ENCODE peak calls at places on chromosome 11, in seven cellular contexts. One of them, this sample, is unnamed.

GRCh38 chr11:105100976-105101630 is 38.5 kb downstream of the CARD18 start:
- DNase-seq in HuH-7: no peak
- DNase-seq in epithelial cell of proximal tubule: no peak
- DNase-seq in RCC 7860: no peak
- DNase-seq in DMS 273 treated with DMSO at 0.1 percent for 48 hours: no peak
- DNase-seq in EH: no peak
- DNase-seq in CD4-positive, alpha-beta T cell: no peak
- DNase-seq in this sample: no peak

GRCh38 chr11:35040221-35040942 is 98.6 kb upstream of the CD44 start:
- DNase-seq in epithelial cell of proximal tubule: no peak
- DNase-seq in CD4-positive, alpha-beta T cell: peak
- DNase-seq in HuH-7: no peak
- DNase-seq in RCC 7860: peak
- DNase-seq in EH: peak
- DNase-seq in DMS 273 treated with DMSO at 0.1 percent for 48 hours: peak
- DNase-seq in this sample: no peak

GRCh38 chr11:93537022-93537421 is 6.2 kb downstream of the SMCO4 start:
- DNase-seq in DMS 273 treated with DMSO at 0.1 percent for 48 hours: no peak
- DNase-seq in epithelial cell of proximal tubule: no peak
- DNase-seq in HuH-7: no peak
- DNase-seq in RCC 7860: no peak
- DNase-seq in EH: no peak
- DNase-seq in CD4-positive, alpha-beta T cell: no peak
- DNase-seq in this sample: no peak

GRCh38 chr11:117744471-117745280 is 52.3 kb downstream of the DSCAML1 start:
- DNase-seq in CD4-positive, alpha-beta T cell: no peak
- DNase-seq in DMS 273 treated with DMSO at 0.1 percent for 48 hours: no peak
- DNase-seq in HuH-7: peak
- DNase-seq in EH: no peak
- DNase-seq in epithelial cell of proximal tubule: no peak
- DNase-seq in RCC 7860: no peak
- DNase-seq in this sample: no peak

GRCh38 chr11:2509481-2510001 is 64.7 kb downstream of the KCNQ1 start:
- DNase-seq in epithelial cell of proximal tubule: no peak
- DNase-seq in RCC 7860: no peak
- DNase-seq in DMS 273 treated with DMSO at 0.1 percent for 48 hours: no peak
- DNase-seq in HuH-7: peak
- DNase-seq in CD4-positive, alpha-beta T cell: no peak
- DNase-seq in EH: no peak
- DNase-seq in this sample: no peak

GRCh38 chr11:13207665-13208594 is 69.7 kb upstream of the BMAL1 start:
- DNase-seq in DMS 273 treated with DMSO at 0.1 percent for 48 hours: no peak
- DNase-seq in RCC 7860: peak
- DNase-seq in epithelial cell of proximal tubule: peak
- DNase-seq in CD4-positive, alpha-beta T cell: peak
- DNase-seq in EH: peak
- DNase-seq in HuH-7: peak
- DNase-seq in this sample: peak

GRCh38 chr11:66071326-66071870 is 1.3 kb downstream of the PACS1 start:
- DNase-seq in EH: no peak
- DNase-seq in HuH-7: no peak
- DNase-seq in DMS 273 treated with DMSO at 0.1 percent for 48 hours: no peak
- DNase-seq in epithelial cell of proximal tubule: no peak
- DNase-seq in CD4-positive, alpha-beta T cell: no peak
- DNase-seq in RCC 7860: no peak
- DNase-seq in this sample: no peak

GRCh38 chr11:9922806-9923205 is 258.9 kb downstream of the SWAP70 start:
- DNase-seq in CD4-positive, alpha-beta T cell: no peak
- DNase-seq in HuH-7: no peak
- DNase-seq in epithelial cell of proximal tubule: no peak
- DNase-seq in EH: peak
- DNase-seq in RCC 7860: no peak
- DNase-seq in DMS 273 treated with DMSO at 0.1 percent for 48 hours: no peak
- DNase-seq in this sample: no peak

GRCh38 chr11:19976281-19976941 is 183.9 kb downstream of the DBX1 start:
- DNase-seq in EH: no peak
- DNase-seq in CD4-positive, alpha-beta T cell: no peak
- DNase-seq in epithelial cell of proximal tubule: no peak
- DNase-seq in HuH-7: no peak
- DNase-seq in DMS 273 treated with DMSO at 0.1 percent for 48 hours: no peak
- DNase-seq in RCC 7860: no peak
- DNase-seq in this sample: peak

GRCh38 chr11:92384807-92385206 is 160.2 kb downstream of the FAT3 start:
- DNase-seq in HuH-7: no peak
- DNase-seq in DMS 273 treated with DMSO at 0.1 percent for 48 hours: no peak
- DNase-seq in epithelial cell of proximal tubule: no peak
- DNase-seq in CD4-positive, alpha-beta T cell: no peak
- DNase-seq in EH: peak
- DNase-seq in RCC 7860: no peak
- DNase-seq in this sample: no peak

GRCh38 chr11:122220321-122220720 is 104.3 kb upstream of the BLID start:
- DNase-seq in DMS 273 treated with DMSO at 0.1 percent for 48 hours: no peak
- DNase-seq in EH: no peak
- DNase-seq in RCC 7860: no peak
- DNase-seq in HuH-7: no peak
- DNase-seq in CD4-positive, alpha-beta T cell: no peak
- DNase-seq in epithelial cell of proximal tubule: no peak
- DNase-seq in this sample: no peak

GRCh38 chr11:69841859-69842698 is 22.9 kb upstream of the FGF3 start:
- DNase-seq in epithelial cell of proximal tubule: no peak
- DNase-seq in HuH-7: peak
- DNase-seq in CD4-positive, alpha-beta T cell: no peak
- DNase-seq in DMS 273 treated with DMSO at 0.1 percent for 48 hours: no peak
- DNase-seq in EH: peak
- DNase-seq in RCC 7860: no peak
- DNase-seq in this sample: no peak

GRCh38 chr11:8870461-8871282 is 40.3 kb upstream of the AKIP1 start:
- DNase-seq in DMS 273 treated with DMSO at 0.1 percent for 48 hours: peak
- DNase-seq in epithelial cell of proximal tubule: no peak
- DNase-seq in EH: peak
- DNase-seq in HuH-7: peak
- DNase-seq in RCC 7860: peak
- DNase-seq in CD4-positive, alpha-beta T cell: no peak
- DNase-seq in this sample: no peak

GRCh38 chr11:30106222-30106621 is 89.4 kb upstream of the KCNA4 start:
- DNase-seq in RCC 7860: no peak
- DNase-seq in EH: no peak
- DNase-seq in HuH-7: no peak
- DNase-seq in DMS 273 treated with DMSO at 0.1 percent for 48 hours: no peak
- DNase-seq in epithelial cell of proximal tubule: no peak
- DNase-seq in CD4-positive, alpha-beta T cell: no peak
- DNase-seq in this sample: no peak

GRCh38 chr11:17014321-17014773 is at the start of gene PLEKHA7:
- DNase-seq in epithelial cell of proximal tubule: no peak
- DNase-seq in HuH-7: peak
- DNase-seq in DMS 273 treated with DMSO at 0.1 percent for 48 hours: no peak
- DNase-seq in EH: no peak
- DNase-seq in CD4-positive, alpha-beta T cell: no peak
- DNase-seq in RCC 7860: no peak
- DNase-seq in this sample: peak

GRCh38 chr11:132312616-132313210 is 942.3 kb downstream of the NTM start:
- DNase-seq in DMS 273 treated with DMSO at 0.1 percent for 48 hours: no peak
- DNase-seq in EH: peak
- DNase-seq in HuH-7: peak
- DNase-seq in RCC 7860: no peak
- DNase-seq in epithelial cell of proximal tubule: no peak
- DNase-seq in CD4-positive, alpha-beta T cell: no peak
- DNase-seq in this sample: no peak

GRCh38 chr11:44627911-44628729 is 62.7 kb downstream of the CD82 start:
- DNase-seq in CD4-positive, alpha-beta T cell: no peak
- DNase-seq in EH: peak
- DNase-seq in RCC 7860: peak
- DNase-seq in epithelial cell of proximal tubule: no peak
- DNase-seq in DMS 273 treated with DMSO at 0.1 percent for 48 hours: peak
- DNase-seq in HuH-7: no peak
- DNase-seq in this sample: no peak

GRCh38 chr11:27319065-27319464 is 44.0 kb downstream of the CCDC34 start:
- DNase-seq in EH: peak
- DNase-seq in CD4-positive, alpha-beta T cell: no peak
- DNase-seq in RCC 7860: peak
- DNase-seq in HuH-7: no peak
- DNase-seq in DMS 273 treated with DMSO at 0.1 percent for 48 hours: no peak
- DNase-seq in epithelial cell of proximal tubule: peak
- DNase-seq in this sample: peak

GRCh38 chr11:12540075-12540685 is 134.0 kb upstream of the TEAD1 start:
- DNase-seq in epithelial cell of proximal tubule: no peak
- DNase-seq in EH: peak
- DNase-seq in HuH-7: no peak
- DNase-seq in DMS 273 treated with DMSO at 0.1 percent for 48 hours: no peak
- DNase-seq in RCC 7860: peak
- DNase-seq in CD4-positive, alpha-beta T cell: no peak
- DNase-seq in this sample: no peak

GRCh38 chr11:68149417-68149816 is 28.2 kb upstream of the CHKA start:
- DNase-seq in CD4-positive, alpha-beta T cell: no peak
- DNase-seq in RCC 7860: no peak
- DNase-seq in HuH-7: no peak
- DNase-seq in DMS 273 treated with DMSO at 0.1 percent for 48 hours: no peak
- DNase-seq in EH: no peak
- DNase-seq in epithelial cell of proximal tubule: no peak
- DNase-seq in this sample: no peak

GRCh38 chr11:70072471-70073187 is 5.5 kb upstream of the ANO1 start:
- DNase-seq in RCC 7860: no peak
- DNase-seq in HuH-7: no peak
- DNase-seq in CD4-positive, alpha-beta T cell: no peak
- DNase-seq in epithelial cell of proximal tubule: no peak
- DNase-seq in EH: no peak
- DNase-seq in DMS 273 treated with DMSO at 0.1 percent for 48 hours: no peak
- DNase-seq in this sample: no peak

GRCh38 chr11:14290422-14290821 is 68.6 kb downstream of the RRAS2 start:
- DNase-seq in CD4-positive, alpha-beta T cell: no peak
- DNase-seq in EH: no peak
- DNase-seq in HuH-7: no peak
- DNase-seq in DMS 273 treated with DMSO at 0.1 percent for 48 hours: no peak
- DNase-seq in RCC 7860: no peak
- DNase-seq in epithelial cell of proximal tubule: no peak
- DNase-seq in this sample: no peak

GRCh38 chr11:95358516-95359322 is 127.7 kb upstream of the SESN3 start:
- DNase-seq in CD4-positive, alpha-beta T cell: no peak
- DNase-seq in DMS 273 treated with DMSO at 0.1 percent for 48 hours: peak
- DNase-seq in epithelial cell of proximal tubule: peak
- DNase-seq in EH: no peak
- DNase-seq in RCC 7860: no peak
- DNase-seq in HuH-7: no peak
- DNase-seq in this sample: no peak

GRCh38 chr11:71563401-71563800 is 2.0 kb upstream of the KRTAP5-10 start:
- DNase-seq in HuH-7: peak
- DNase-seq in DMS 273 treated with DMSO at 0.1 percent for 48 hours: no peak
- DNase-seq in CD4-positive, alpha-beta T cell: no peak
- DNase-seq in RCC 7860: peak
- DNase-seq in EH: peak
- DNase-seq in epithelial cell of proximal tubule: peak
- DNase-seq in this sample: peak

GRCh38 chr11:112355726-112356125 is 95.1 kb upstream of the PLET1 start:
- DNase-seq in RCC 7860: no peak
- DNase-seq in CD4-positive, alpha-beta T cell: no peak
- DNase-seq in DMS 273 treated with DMSO at 0.1 percent for 48 hours: no peak
- DNase-seq in EH: peak
- DNase-seq in HuH-7: peak
- DNase-seq in epithelial cell of proximal tubule: no peak
- DNase-seq in this sample: no peak

GRCh38 chr11:68924073-68924925 is 20.6 kb downstream of the IGHMBP2 start:
- DNase-seq in epithelial cell of proximal tubule: no peak
- DNase-seq in HuH-7: no peak
- DNase-seq in RCC 7860: no peak
- DNase-seq in DMS 273 treated with DMSO at 0.1 percent for 48 hours: no peak
- DNase-seq in EH: no peak
- DNase-seq in CD4-positive, alpha-beta T cell: no peak
- DNase-seq in this sample: no peak

GRCh38 chr11:69239320-69240040 is 54.5 kb upstream of the MYEOV start:
- DNase-seq in DMS 273 treated with DMSO at 0.1 percent for 48 hours: no peak
- DNase-seq in EH: no peak
- DNase-seq in HuH-7: no peak
- DNase-seq in CD4-positive, alpha-beta T cell: no peak
- DNase-seq in epithelial cell of proximal tubule: no peak
- DNase-seq in RCC 7860: no peak
- DNase-seq in this sample: no peak

GRCh38 chr11:1749787-1750351 is 526 bp downstream of the IFITM10 start:
- DNase-seq in EH: peak
- DNase-seq in HuH-7: no peak
- DNase-seq in DMS 273 treated with DMSO at 0.1 percent for 48 hours: no peak
- DNase-seq in RCC 7860: peak
- DNase-seq in epithelial cell of proximal tubule: peak
- DNase-seq in CD4-positive, alpha-beta T cell: no peak
- DNase-seq in this sample: no peak

GRCh38 chr11:108115495-108116140 is 5.7 kb upstream of the ACAT1 start:
- DNase-seq in epithelial cell of proximal tubule: peak
- DNase-seq in DMS 273 treated with DMSO at 0.1 percent for 48 hours: peak
- DNase-seq in CD4-positive, alpha-beta T cell: no peak
- DNase-seq in EH: peak
- DNase-seq in HuH-7: no peak
- DNase-seq in RCC 7860: peak
- DNase-seq in this sample: no peak

GRCh38 chr11:117623831-117624271 is 173.2 kb downstream of the DSCAML1 start:
- DNase-seq in DMS 273 treated with DMSO at 0.1 percent for 48 hours: no peak
- DNase-seq in RCC 7860: no peak
- DNase-seq in epithelial cell of proximal tubule: no peak
- DNase-seq in CD4-positive, alpha-beta T cell: no peak
- DNase-seq in HuH-7: no peak
- DNase-seq in EH: no peak
- DNase-seq in this sample: no peak

GRCh38 chr11:110529043-110529442 is 99.3 kb downstream of the FDX1 start:
- DNase-seq in DMS 273 treated with DMSO at 0.1 percent for 48 hours: no peak
- DNase-seq in epithelial cell of proximal tubule: no peak
- DNase-seq in RCC 7860: no peak
- DNase-seq in EH: peak
- DNase-seq in HuH-7: peak
- DNase-seq in CD4-positive, alpha-beta T cell: no peak
- DNase-seq in this sample: peak

GRCh38 chr11:7383406-7383805 is 101.9 kb upstream of the OLFML1 start:
- DNase-seq in CD4-positive, alpha-beta T cell: no peak
- DNase-seq in RCC 7860: no peak
- DNase-seq in EH: no peak
- DNase-seq in epithelial cell of proximal tubule: no peak
- DNase-seq in DMS 273 treated with DMSO at 0.1 percent for 48 hours: no peak
- DNase-seq in HuH-7: no peak
- DNase-seq in this sample: no peak

GRCh38 chr11:114077482-114078305 is 18.2 kb downstream of the ZBTB16 start:
- DNase-seq in EH: no peak
- DNase-seq in HuH-7: no peak
- DNase-seq in DMS 273 treated with DMSO at 0.1 percent for 48 hours: no peak
- DNase-seq in RCC 7860: no peak
- DNase-seq in epithelial cell of proximal tubule: no peak
- DNase-seq in CD4-positive, alpha-beta T cell: no peak
- DNase-seq in this sample: no peak

GRCh38 chr11:116207349-116207748 is 565.4 kb downstream of the BUD13 start:
- DNase-seq in DMS 273 treated with DMSO at 0.1 percent for 48 hours: no peak
- DNase-seq in epithelial cell of proximal tubule: no peak
- DNase-seq in RCC 7860: no peak
- DNase-seq in HuH-7: no peak
- DNase-seq in EH: no peak
- DNase-seq in CD4-positive, alpha-beta T cell: no peak
- DNase-seq in this sample: no peak

GRCh38 chr11:124796312-124796711 is 3.9 kb downstream of the MSANTD2 start:
- DNase-seq in CD4-positive, alpha-beta T cell: no peak
- DNase-seq in HuH-7: no peak
- DNase-seq in RCC 7860: no peak
- DNase-seq in DMS 273 treated with DMSO at 0.1 percent for 48 hours: no peak
- DNase-seq in epithelial cell of proximal tubule: no peak
- DNase-seq in EH: no peak
- DNase-seq in this sample: no peak

This sample was measured in HepG2.